ENCODE peak calls at places on chromosomes 7 and 10, in eight cellular contexts. E, Z, Y, Q, I, B, V and O are unnamed samples.

GRCh38 chr7:156790264-156790663 is 102.7 kb downstream of the LMBR1 start:
- DNase-seq in Z (no peak), V (no peak), Y (no peak), E (no peak), B (no peak), I (no peak), Q (no peak), O (no peak)

GRCh38 chr10:114172776-114173555 is 1.0 kb downstream of the CCDC186 start:
- DNase-seq in I (no peak), V (no peak), B (no peak), Z (no peak), Q (peak; percentile 17), E (peak; percentile 29), Y (no peak), O (no peak)

GRCh38 chr7:64733550-64734240 is 60.5 kb upstream of the ZNF138 start:
- DNase-seq in B (no peak), E (no peak), Q (no peak), V (no peak), Y (no peak), I (no peak), Z (no peak), O (no peak)

GRCh38 chr10:22986771-22987542 is 59.1 kb downstream of the ARMC3 start:
- DNase-seq in Q (peak; percentile 72), B (no peak), Z (no peak), V (no peak), E (peak; percentile 59), I (no peak), Y (no peak), O (no peak)

GRCh38 chr10:88232029-88232895 is 350.9 kb downstream of the RNLS start:
- DNase-seq in B (peak; percentile 85), Z (peak; percentile 86), Y (peak; percentile 88), Q (peak; percentile 89), V (no peak), E (peak; percentile 48), I (no peak), O (peak; percentile 43)

GRCh38 chr7:5330288-5330687 is 47.5 kb downstream of the SLC29A4 start:
- DNase-seq in V (no peak), B (no peak), E (no peak), Y (no peak), Q (no peak), I (no peak), Z (no peak), O (no peak)

GRCh38 chr10:101293007-101293723 is 60.8 kb upstream of the BTRC start:
- DNase-seq in I (no peak), Y (no peak), Q (no peak), B (no peak), E (no peak), V (no peak), Z (no peak), O (no peak)

GRCh38 chr10:95457319-95457886 is 103.8 kb downstream of the SORBS1 start:
- DNase-seq in V (no peak), B (no peak), Z (no peak), I (no peak), E (no peak), Q (no peak), Y (no peak), O (no peak)

GRCh38 chr10:2099321-2099720 is 362.0 kb upstream of the ADARB2 start:
- DNase-seq in I (no peak), V (no peak), Y (no peak), B (no peak), E (no peak), Z (no peak), Q (no peak), O (no peak)

GRCh38 chr10:21614000-21614399 is 80.0 kb downstream of the MLLT10 start:
- DNase-seq in Y (no peak), E (no peak), V (no peak), Z (no peak), I (no peak), Q (no peak), B (no peak), O (no peak)

GRCh38 chr10:31134303-31134928 is 102.8 kb upstream of the ZNF438 start:
- DNase-seq in Z (no peak), Q (peak; percentile 39), I (no peak), E (peak; percentile 58), B (no peak), V (no peak), Y (no peak), O (peak; percentile 21)

GRCh38 chr7:112266141-112266540 is 59.6 kb downstream of the ZNF277 start:
- DNase-seq in Z (no peak), V (no peak), B (no peak), Q (no peak), Y (no peak), I (no peak), E (no peak), O (no peak)

GRCh38 chr7:115218076-115218475 is 296.2 kb downstream of the MDFIC start:
- DNase-seq in E (no peak), B (no peak), I (no peak), Q (no peak), Y (no peak), V (no peak), Z (no peak), O (no peak)

GRCh38 chr10:129642427-129642826 is 175.4 kb downstream of the MGMT start:
- DNase-seq in E (peak; percentile 26), B (no peak), I (no peak), Q (no peak), V (no peak), Z (no peak), Y (no peak), O (no peak)

GRCh38 chr7:117185124-117185523 is 137.7 kb downstream of the WNT2 start:
- DNase-seq in Z (no peak), E (no peak), I (no peak), B (no peak), Q (no peak), Y (no peak), V (no peak), O (no peak)

GRCh38 chr10:132274581-132274980 is 33.2 kb downstream of the STK32C start:
- DNase-seq in B (peak; percentile 66), E (no peak), Z (no peak), I (no peak), V (no peak), Y (no peak), Q (no peak), O (no peak)

DNA sequence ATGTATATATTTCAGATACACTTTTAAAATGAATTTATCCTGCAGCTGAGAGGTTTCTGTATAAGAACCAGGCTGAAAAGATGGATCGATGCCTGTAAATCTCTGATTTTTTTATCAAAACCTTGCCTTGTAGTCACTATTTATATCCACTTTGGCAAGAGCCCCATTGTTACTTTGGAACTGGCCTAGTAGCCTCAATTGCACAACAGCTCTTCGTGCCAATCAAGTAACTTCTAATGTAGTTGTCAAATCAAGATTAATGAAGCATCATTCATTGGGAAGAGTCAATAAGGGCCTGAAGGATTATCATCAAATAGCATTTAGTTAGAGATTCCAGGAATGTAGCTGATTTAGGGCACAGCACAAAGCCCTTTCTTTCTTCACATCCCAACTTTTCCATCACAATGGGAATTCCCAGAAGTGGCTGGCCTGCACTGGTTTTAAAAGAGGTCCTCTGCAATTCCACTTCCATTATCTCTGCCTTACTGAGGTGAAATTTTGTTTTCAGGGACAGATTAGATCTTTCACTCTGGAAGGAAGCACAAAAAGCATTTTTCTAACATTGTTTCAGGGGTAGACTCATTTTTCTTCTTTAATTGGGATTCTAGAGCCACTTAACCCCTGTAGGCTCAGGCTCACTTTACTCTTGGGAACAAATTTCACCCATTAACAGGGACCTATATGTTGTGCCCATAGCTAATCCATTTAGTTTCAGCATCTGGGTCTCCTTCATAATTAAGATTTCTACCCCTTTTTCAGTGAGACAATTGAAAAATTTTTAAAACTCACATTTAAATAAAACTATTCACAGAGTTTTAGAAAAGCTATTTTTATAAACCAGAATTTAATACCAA is 97.8 kb downstream of the CALCR start:
- DNase-seq in E (no peak), Z (no peak), V (no peak), Y (no peak), I (no peak), Q (no peak), B (no peak), O (no peak)
- H3K4me3 ChIP-seq in E (no peak overlapping the region), Z (no peak overlapping the region), V (no peak overlapping the region), Y (no peak overlapping the region), I (no peak overlapping the region), Q (no peak overlapping the region), B (no peak overlapping the region), O (no peak overlapping the region)

GRCh38 chr7:27192546-27193334 is 7.2 kb downstream of the HOXA13 start:
- DNase-seq in B (peak; percentile 69), I (no peak), V (no peak), E (peak; percentile 66), Y (peak; percentile 26), Q (no peak), Z (peak; percentile 83), O (no peak)

GRCh38 chr7:27194002-27194352 is 5.9 kb downstream of the HOXA13 start:
- DNase-seq in Q (no peak), Z (no peak), I (no peak), V (no peak), Y (no peak), B (no peak), E (no peak), O (no peak)

GRCh38 chr7:27196287-27196739 is 3.6 kb downstream of the HOXA13 start:
- DNase-seq in E (peak; percentile 75), Y (peak; percentile 89), I (peak; percentile 70), Q (peak; percentile 83), Z (peak; percentile 98), B (peak; percentile 83), V (peak; percentile 74), O (peak; percentile 50)

GRCh38 chr7:27193335-27194001 is 6.4 kb downstream of the HOXA13 start:
- DNase-seq in Q (no peak), E (no peak), Y (peak; percentile 14), Z (peak; percentile 75), B (peak; percentile 44), I (no peak), V (no peak), O (no peak)

GRCh38 chr7:27194641-27195379 is 5.1 kb downstream of the HOXA13 start:
- DNase-seq in V (no peak), Y (no peak), Q (no peak), I (no peak), B (no peak), E (no peak), Z (peak; percentile 79), O (no peak)
- H3K4me3 ChIP-seq in V (no peak overlapping the region), Y (no peak overlapping the region), Q (no peak overlapping the region), I (no peak overlapping the region), B (no peak overlapping the region), E (no peak overlapping the region), Z (no peak overlapping the region), O (no peak overlapping the region)

GRCh38 chr7:44445986-44446671 is 44.3 kb downstream of the NUDCD3 start:
- DNase-seq in Z (no peak), Q (no peak), Y (no peak), V (no peak), E (no peak), I (no peak), B (no peak), O (no peak)
- H3K4me3 ChIP-seq in Z (no peak overlapping the region), Q (no peak overlapping the region), Y (no peak overlapping the region), V (no peak overlapping the region), E (no peak overlapping the region), I (no peak overlapping the region), B (no peak overlapping the region), O (no peak overlapping the region)

GRCh38 chr10:10833955-10834354 is 183.7 kb upstream of the CELF2 start:
- DNase-seq in Q (no peak), B (no peak), Y (no peak), V (no peak), E (no peak), I (no peak), Z (no peak), O (no peak)

GRCh38 chr10:10826125-10826524 is 191.5 kb upstream of the CELF2 start:
- DNase-seq in V (no peak), Z (no peak), I (no peak), Y (no peak), E (peak; percentile 92), B (no peak), Q (peak; percentile 94), O (no peak)

GRCh38 chr10:10830316-10831061 is 187.2 kb upstream of the CELF2 start:
- DNase-seq in V (no peak), I (no peak), Y (no peak), B (no peak), Q (peak; percentile 95), E (peak; percentile 92), Z (no peak), O (no peak)

GRCh38 chr10:10831085-10831484 is 186.6 kb upstream of the CELF2 start:
- DNase-seq in Q (peak; percentile 89), Y (peak; percentile 79), I (no peak), E (peak; percentile 98), V (no peak), B (no peak), Z (peak; percentile 86), O (peak; percentile 94)
- H3K4me3 ChIP-seq in Q (no peak overlapping the region), Y (no peak overlapping the region), I (no peak overlapping the region), E (peak overlapping the region; percentile 57), V (no peak overlapping the region), B (no peak overlapping the region), Z (no peak overlapping the region), O (peak overlapping the region; percentile 23)